ENCODE peak calls at places on chromosome 13, in seven cellular contexts. O is activated CD4-positive, alpha-beta T cell treated with anti-CD3 and anti-CD28 coated beads for 1 hour; C is LoVo; E is GM13977; B is AG09319; I is T follicular helper cell; N is activated T-cell treated with anti-CD3 and anti-CD28 coated beads, Interleukin-2, amount 50 U/mL, for 72 hours. K is an unnamed sample.

GRCh38 chr13:110341445-110342247 is 34.6 kb downstream of the COL4A2 start:
- DNase-seq in O (no peak), C (no peak), E (no peak), B (no peak), I (no peak), N (no peak), K (no peak)

GRCh38 chr13:91174886-91175501 is 172.5 kb upstream of the MIR17HG start:
- DNase-seq in O (no peak), C (no peak), E (no peak), B (no peak), I (no peak), N (no peak), K (no peak)

GRCh38 chr13:113072370-113072769 is 33.2 kb upstream of the F7 start:
- DNase-seq in O (no peak), C (no peak), E (no peak), B (no peak), I (no peak), N (no peak), K (no peak)

GRCh38 chr13:66875264-66875663 is 354.9 kb downstream of the PCDH9 start:
- DNase-seq in O (no peak), C (no peak), E (no peak), B (no peak), I (no peak), N (no peak), K (no peak)

GRCh38 chr13:30957258-30957943 is 24.9 kb downstream of the TEX26 start:
- DNase-seq in O (no peak), C (no peak), E (no peak), B (no peak), I (no peak), N (no peak), K (no peak)

GRCh38 chr13:44695520-44695919 is 119.4 kb upstream of the TSC22D1 start:
- DNase-seq in O (no peak), C (no peak), E (no peak), B (no peak), I (no peak), N (no peak), K (no peak)

GRCh38 chr13:31503626-31504025 is 235.7 kb upstream of the RXFP2 start:
- DNase-seq in O (no peak), C (no peak), E (no peak), B (no peak), I (no peak), N (no peak), K (no peak)

GRCh38 chr13:46571941-46572340 is 19.0 kb downstream of the LRCH1 start:
- DNase-seq in O (no peak), C (no peak), E (no peak), B (no peak), I (no peak), N (no peak), K (no peak)

GRCh38 chr13:43787998-43788397 is 1.2 kb upstream of the ENOX1 start:
- DNase-seq in O (no peak), C (no peak), E (peak; percentile 12), B (no peak), I (no peak), N (no peak), K (no peak)

K was measured in pancreas.